ENCODE peak calls at places on chromosomes 6 and 20, in seven cellular contexts. One of them, this sample, is unnamed.
A peak's percentile ranks its signal among the peaks of the same experiment; 100 is the strongest.

GRCh38 chr6:108726726-108727339 is 121.4 kb upstream of the ARMC2 start:
- DNase-seq in HCT116: no peak
- DNase-seq in K562: no peak
- DNase-seq in SK-N-SH: no peak
- DNase-seq in HepG2: no peak
- DNase-seq in GM12878: no peak
- DNase-seq in GM23338: no peak
- DNase-seq in this sample: no peak

GRCh38 chr20:58231678-58232077 is 3.2 kb upstream of the ANKRD60 start:
- DNase-seq in K562: no peak
- DNase-seq in HCT116: no peak
- DNase-seq in SK-N-SH: peak; percentile 54
- DNase-seq in GM23338: peak; percentile 81
- DNase-seq in GM12878: no peak
- DNase-seq in HepG2: peak; percentile 35
- DNase-seq in this sample: no peak

GRCh38 chr6:168127384-168127868 is 48.4 kb upstream of the FRMD1 start:
- DNase-seq in HepG2: no peak
- DNase-seq in K562: no peak
- DNase-seq in SK-N-SH: no peak
- DNase-seq in HCT116: no peak
- DNase-seq in GM23338: no peak
- DNase-seq in GM12878: no peak
- DNase-seq in this sample: no peak

GRCh38 chr6:55255061-55255571 is 72.2 kb upstream of the GFRAL start:
- DNase-seq in HCT116: no peak
- DNase-seq in HepG2: no peak
- DNase-seq in K562: no peak
- DNase-seq in GM23338: no peak
- DNase-seq in GM12878: no peak
- DNase-seq in SK-N-SH: no peak
- DNase-seq in this sample: no peak

GRCh38 chr20:43571771-43572170 is 12.9 kb downstream of the SGK2 start:
- DNase-seq in GM23338: no peak
- DNase-seq in K562: no peak
- DNase-seq in SK-N-SH: no peak
- DNase-seq in HepG2: no peak
- DNase-seq in GM12878: no peak
- DNase-seq in HCT116: no peak
- DNase-seq in this sample: no peak

GRCh38 chr6:30227763-30228487 is 14.7 kb upstream of the TRIM26 start:
- DNase-seq in HCT116: no peak
- DNase-seq in K562: no peak
- DNase-seq in GM23338: no peak
- DNase-seq in GM12878: peak; percentile 17
- DNase-seq in HepG2: no peak
- DNase-seq in SK-N-SH: no peak
- DNase-seq in this sample: no peak

GRCh38 chr6:14339711-14340590 is 222.4 kb downstream of the CD83 start:
- DNase-seq in GM23338: no peak
- DNase-seq in HCT116: no peak
- DNase-seq in HepG2: no peak
- DNase-seq in GM12878: no peak
- DNase-seq in SK-N-SH: no peak
- DNase-seq in K562: no peak
- DNase-seq in this sample: no peak

GRCh38 chr6:133923938-133924593 is 29.0 kb upstream of the TBPL1 start:
- DNase-seq in GM23338: peak; percentile 90
- DNase-seq in K562: peak; percentile 84
- DNase-seq in HCT116: peak; percentile 78
- DNase-seq in SK-N-SH: peak; percentile 62
- DNase-seq in GM12878: peak; percentile 33
- DNase-seq in HepG2: peak; percentile 81
- DNase-seq in this sample: peak; percentile 73

GRCh38 chr20:54515788-54516324 is 40.5 kb downstream of the DOK5 start:
- DNase-seq in GM12878: no peak
- DNase-seq in HepG2: no peak
- DNase-seq in K562: no peak
- DNase-seq in HCT116: no peak
- DNase-seq in SK-N-SH: no peak
- DNase-seq in GM23338: no peak
- DNase-seq in this sample: no peak

GRCh38 chr6:129677634-129678325 is 32.2 kb downstream of the ARHGAP18 start:
- DNase-seq in K562: peak; percentile 54
- DNase-seq in SK-N-SH: no peak
- DNase-seq in GM23338: no peak
- DNase-seq in HepG2: no peak
- DNase-seq in GM12878: no peak
- DNase-seq in HCT116: no peak
- DNase-seq in this sample: no peak
- H3K4me1 ChIP-seq in K562: peaks cover 65% of the 10 kb centered on the region
- H3K4me1 ChIP-seq in SK-N-SH: no peaks in the 10 kb centered on the region
- H3K4me1 ChIP-seq in GM23338: peaks cover 5% of the 10 kb centered on the region
- H3K4me1 ChIP-seq in HepG2: peaks cover 97% of the 10 kb centered on the region
- H3K4me1 ChIP-seq in GM12878: peaks cover 28% of the 10 kb centered on the region
- H3K4me1 ChIP-seq in HCT116: peaks cover 95% of the 10 kb centered on the region
- H3K4me1 ChIP-seq in this sample: peaks cover 35% of the 10 kb centered on the region

DNA sequence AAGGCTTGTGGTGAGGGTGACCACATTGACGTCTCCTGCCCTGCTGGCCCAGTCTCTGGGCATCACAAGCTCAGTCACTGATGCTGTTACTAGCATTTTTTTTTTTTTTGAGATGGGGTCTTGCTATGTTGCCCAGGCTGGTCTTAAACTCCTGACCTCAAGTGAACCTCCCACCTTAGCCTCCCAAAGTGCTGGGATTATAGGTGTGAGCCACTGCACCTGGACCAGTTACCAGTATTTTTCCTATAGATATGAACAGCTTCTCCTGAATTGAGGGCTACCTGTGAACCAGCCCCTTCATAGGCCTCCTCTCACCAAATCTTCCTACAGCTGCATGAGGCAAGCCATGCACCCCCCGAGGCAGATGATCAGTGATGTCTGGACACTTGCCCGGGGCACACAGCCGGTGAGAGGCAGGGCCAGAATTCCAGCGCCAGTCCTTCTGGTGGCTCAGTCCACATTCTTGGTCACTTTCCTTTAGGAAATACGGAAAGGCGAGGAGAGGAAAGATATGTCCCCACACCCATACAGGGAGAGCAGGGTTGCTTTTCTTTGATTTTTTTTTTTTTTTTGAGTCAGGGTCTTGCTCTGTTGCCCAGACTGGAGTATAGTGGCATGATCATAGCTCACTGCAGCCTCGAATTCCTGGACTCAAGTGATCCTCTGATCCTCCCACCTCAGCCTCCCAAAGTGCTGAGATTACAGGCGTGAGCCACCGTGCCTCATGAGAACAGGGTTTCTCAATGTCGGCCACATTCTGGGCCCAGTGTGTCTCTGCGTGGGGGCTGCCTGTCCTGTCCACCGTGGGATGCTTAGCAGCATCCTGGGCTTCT is 50.7 kb downstream of the UBE2V1 start:
- DNase-seq in SK-N-SH: no peak
- DNase-seq in GM12878: no peak
- DNase-seq in HCT116: no peak
- DNase-seq in K562: no peak
- DNase-seq in GM23338: no peak
- DNase-seq in HepG2: no peak
- DNase-seq in this sample: no peak
- TF ChIP-seq POLR2AphosphoS5 in SK-N-SH: no peak
- TF ChIP-seq POLR2AphosphoS5 in GM12878: no peak
- TF ChIP-seq POLR2AphosphoS5 in HCT116: no peak
- TF ChIP-seq POLR2AphosphoS5 in K562: no peak
- TF ChIP-seq POLR2AphosphoS5 in GM23338: no peak
- TF ChIP-seq POLR2AphosphoS5 in HepG2: no peak
- TF ChIP-seq POLR2AphosphoS5 in this sample: no peak

GRCh38 chr6:35230950-35231349 is 17.2 kb downstream of the SCUBE3 start:
- DNase-seq in HepG2: no peak
- DNase-seq in GM12878: no peak
- DNase-seq in GM23338: no peak
- DNase-seq in SK-N-SH: no peak
- DNase-seq in HCT116: no peak
- DNase-seq in K562: no peak
- DNase-seq in this sample: no peak
- TF ChIP-seq REST in HepG2: no peak
- TF ChIP-seq REST in GM12878: no peak
- TF ChIP-seq REST in GM23338: no peak
- TF ChIP-seq REST in SK-N-SH: no peak
- TF ChIP-seq REST in HCT116: no peak
- TF ChIP-seq REST in K562: no peak
- TF ChIP-seq REST in this sample: no peak

GRCh38 chr20:47544240-47544639 is 42.6 kb downstream of the NCOA3 start:
- DNase-seq in HCT116: no peak
- DNase-seq in GM12878: no peak
- DNase-seq in GM23338: no peak
- DNase-seq in K562: no peak
- DNase-seq in HepG2: no peak
- DNase-seq in SK-N-SH: no peak
- DNase-seq in this sample: no peak
- H3K4me1 ChIP-seq in HCT116: peaks cover 45% of the 10 kb centered on the region
- H3K4me1 ChIP-seq in GM12878: peaks cover 32% of the 10 kb centered on the region
- H3K4me1 ChIP-seq in GM23338: peaks cover 27% of the 10 kb centered on the region
- H3K4me1 ChIP-seq in K562: peaks cover 11% of the 10 kb centered on the region
- H3K4me1 ChIP-seq in HepG2: peaks cover 41% of the 10 kb centered on the region
- H3K4me1 ChIP-seq in SK-N-SH: peaks cover 4% of the 10 kb centered on the region
- H3K4me1 ChIP-seq in this sample: peaks cover 19% of the 10 kb centered on the region

GRCh38 chr6:39909701-39910100 is 24.6 kb downstream of the MOCS1 start:
- DNase-seq in GM23338: no peak
- DNase-seq in K562: no peak
- DNase-seq in HepG2: no peak
- DNase-seq in GM12878: no peak
- DNase-seq in SK-N-SH: no peak
- DNase-seq in HCT116: no peak
- DNase-seq in this sample: no peak
- TF ChIP-seq POLR2AphosphoS5 in GM23338: no peak
- TF ChIP-seq POLR2AphosphoS5 in K562: no peak
- TF ChIP-seq POLR2AphosphoS5 in HepG2: no peak
- TF ChIP-seq POLR2AphosphoS5 in GM12878: no peak
- TF ChIP-seq POLR2AphosphoS5 in SK-N-SH: no peak
- TF ChIP-seq POLR2AphosphoS5 in HCT116: no peak
- TF ChIP-seq POLR2AphosphoS5 in this sample: no peak

DNA sequence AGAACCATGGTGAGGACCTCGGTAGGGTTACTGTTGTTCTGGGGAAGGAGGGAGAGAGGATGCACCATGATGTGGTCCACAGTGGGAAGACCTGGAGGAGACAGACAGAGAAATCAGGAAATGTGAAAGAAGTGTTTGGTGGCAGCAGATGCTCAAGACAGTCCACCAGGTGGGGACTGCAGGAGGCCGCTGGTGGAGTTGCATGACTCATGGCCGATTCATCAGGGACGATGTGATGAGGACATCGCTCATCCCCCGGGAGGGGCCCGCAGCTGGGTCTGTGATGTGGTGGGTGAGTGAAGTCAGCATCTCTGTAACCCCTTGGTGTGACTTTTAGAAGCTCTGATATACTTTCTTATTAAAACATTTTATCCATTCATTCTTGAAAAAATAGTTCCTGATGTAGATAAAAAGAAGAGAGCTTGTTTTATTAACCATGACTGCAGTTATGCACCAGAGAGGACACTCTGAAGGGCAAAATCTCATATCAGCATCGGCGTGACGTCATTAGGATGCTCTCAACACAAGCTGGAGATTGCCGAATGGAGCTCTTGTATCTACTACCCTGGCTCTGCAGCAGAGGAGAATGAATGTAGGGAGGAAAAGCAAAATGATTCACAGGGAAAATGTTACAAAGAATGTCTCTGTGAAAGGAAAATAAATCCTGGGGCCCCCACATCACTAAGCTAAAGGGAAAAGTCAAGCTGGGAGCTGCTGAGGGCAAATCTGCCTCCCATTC is 71.2 kb downstream of the RAMACL start:
- DNase-seq in HepG2: peak; percentile 14
- DNase-seq in SK-N-SH: no peak
- DNase-seq in GM23338: no peak
- DNase-seq in HCT116: peak; percentile 55
- DNase-seq in GM12878: no peak
- DNase-seq in K562: peak; percentile 12
- DNase-seq in this sample: peak; percentile 43
- TF ChIP-seq REST in HepG2: no peak
- TF ChIP-seq REST in SK-N-SH: no peak
- TF ChIP-seq REST in GM23338: no peak
- TF ChIP-seq REST in HCT116: no peak
- TF ChIP-seq REST in GM12878: no peak
- TF ChIP-seq REST in K562: no peak
- TF ChIP-seq REST in this sample: no peak

DNA sequence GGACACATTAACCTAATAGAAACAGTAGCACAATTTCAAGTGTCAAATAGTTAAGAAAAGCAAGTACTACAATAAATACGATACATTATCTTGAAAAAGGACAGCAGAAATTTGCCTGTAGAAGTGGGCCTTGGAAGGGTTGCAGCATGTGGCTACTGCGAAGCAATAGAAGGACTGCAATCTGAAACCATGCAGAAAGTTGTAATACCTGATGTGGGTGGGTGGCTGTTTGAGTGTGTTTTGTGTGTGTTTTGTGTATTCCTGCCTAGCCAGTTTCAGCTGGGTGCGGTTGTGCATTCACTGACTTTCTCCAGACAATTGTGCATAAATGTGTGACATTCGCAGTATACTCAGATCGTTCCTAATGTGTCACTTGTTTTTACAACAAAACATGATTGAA is 79.0 kb downstream of the RPP40 start:
- DNase-seq in GM23338: no peak
- DNase-seq in SK-N-SH: no peak
- DNase-seq in GM12878: no peak
- DNase-seq in HCT116: no peak
- DNase-seq in K562: no peak
- DNase-seq in HepG2: no peak
- DNase-seq in this sample: no peak
- H3K4me1 ChIP-seq in GM23338: peaks cover 55% of the 10 kb centered on the region
- H3K4me1 ChIP-seq in SK-N-SH: peaks cover 13% of the 10 kb centered on the region
- H3K4me1 ChIP-seq in GM12878: no peaks in the 10 kb centered on the region
- H3K4me1 ChIP-seq in HCT116: no peaks in the 10 kb centered on the region
- H3K4me1 ChIP-seq in K562: peaks cover 25% of the 10 kb centered on the region
- H3K4me1 ChIP-seq in HepG2: no peaks in the 10 kb centered on the region
- H3K4me1 ChIP-seq in this sample: no peaks in the 10 kb centered on the region

DNA sequence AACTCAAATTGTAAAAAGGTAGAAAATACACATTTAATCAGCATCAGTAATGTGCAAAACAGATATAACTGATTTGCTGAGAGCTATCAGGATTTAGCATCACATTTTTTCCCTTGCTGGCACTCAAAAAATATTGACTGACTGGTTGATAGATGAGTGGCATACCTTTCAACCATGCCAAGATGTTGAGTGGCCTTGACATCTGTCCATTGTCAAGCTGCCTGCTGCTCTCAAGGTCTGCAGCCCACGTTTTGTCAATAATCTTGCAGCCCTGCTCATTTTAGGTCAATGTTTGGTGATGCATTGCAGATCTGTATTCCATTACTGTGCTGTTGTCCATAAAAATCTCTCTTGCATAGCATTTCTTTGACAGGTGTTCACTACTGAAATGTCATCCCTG is 111.7 kb downstream of the BFSP1 start:
- DNase-seq in HCT116: no peak
- DNase-seq in GM12878: no peak
- DNase-seq in HepG2: no peak
- DNase-seq in SK-N-SH: no peak
- DNase-seq in K562: no peak
- DNase-seq in GM23338: no peak
- DNase-seq in this sample: no peak
- TF ChIP-seq POLR2AphosphoS5 in HCT116: no peak
- TF ChIP-seq POLR2AphosphoS5 in GM12878: no peak
- TF ChIP-seq POLR2AphosphoS5 in HepG2: no peak
- TF ChIP-seq POLR2AphosphoS5 in SK-N-SH: no peak
- TF ChIP-seq POLR2AphosphoS5 in K562: no peak
- TF ChIP-seq POLR2AphosphoS5 in GM23338: no peak
- TF ChIP-seq POLR2AphosphoS5 in this sample: no peak